ENCODE peak calls at places on chromosome X, in four cellular contexts. One of them, this sample, is unnamed.

GRCh38 chrX:17376381-17377046 is 1.5 kb downstream of the NHS start:
- DNase-seq in tibial artery: peak; percentile 68
- DNase-seq in pancreas: no peak
- DNase-seq in upper lobe of right lung: no peak
- DNase-seq in this sample: no peak

GRCh38 chrX:15242899-15243555 is 26.9 kb downstream of the ASB9 start:
- DNase-seq in pancreas: no peak
- DNase-seq in upper lobe of right lung: no peak
- DNase-seq in tibial artery: no peak
- DNase-seq in this sample: no peak

GRCh38 chrX:105882581-105883275 is 60.4 kb downstream of the NRK start:
- DNase-seq in upper lobe of right lung: no peak
- DNase-seq in pancreas: no peak
- DNase-seq in tibial artery: no peak
- DNase-seq in this sample: no peak

GRCh38 chrX:129522184-129523059 is 868 bp downstream of the SMARCA1 start:
- DNase-seq in upper lobe of right lung: peak; percentile 71
- DNase-seq in pancreas: peak; percentile 44
- DNase-seq in tibial artery: peak; percentile 73
- DNase-seq in this sample: no peak

GRCh38 chrX:101429934-101430333 is 21.9 kb downstream of the HNRNPH2 start:
- DNase-seq in upper lobe of right lung: no peak
- DNase-seq in tibial artery: no peak
- DNase-seq in pancreas: no peak
- DNase-seq in this sample: no peak

GRCh38 chrX:916235-916609 is 285.6 kb downstream of the SHOX start:
- DNase-seq in tibial artery: no peak
- DNase-seq in pancreas: no peak
- DNase-seq in upper lobe of right lung: no peak
- DNase-seq in this sample: no peak

GRCh38 chrX:119762718-119763117 is 4.3 kb downstream of the SOWAHD start:
- DNase-seq in tibial artery: no peak
- DNase-seq in upper lobe of right lung: no peak
- DNase-seq in pancreas: no peak
- DNase-seq in this sample: no peak

GRCh38 chrX:129706395-129707072 is 32.2 kb upstream of the XPNPEP2 start:
- DNase-seq in tibial artery: peak; percentile 79
- DNase-seq in pancreas: peak; percentile 38
- DNase-seq in upper lobe of right lung: no peak
- DNase-seq in this sample: no peak

GRCh38 chrX:10166731-10167149 is 10.0 kb downstream of the CLCN4 start:
- DNase-seq in upper lobe of right lung: peak; percentile 72
- DNase-seq in pancreas: no peak
- DNase-seq in tibial artery: no peak
- DNase-seq in this sample: no peak

GRCh38 chrX:149060921-149061320 is 444.2 kb downstream of the IDS start:
- DNase-seq in pancreas: no peak
- DNase-seq in upper lobe of right lung: no peak
- DNase-seq in tibial artery: no peak
- DNase-seq in this sample: no peak

GRCh38 chrX:40971736-40972135 is 113.5 kb upstream of the USP9X start:
- DNase-seq in upper lobe of right lung: no peak
- DNase-seq in pancreas: no peak
- DNase-seq in tibial artery: no peak
- DNase-seq in this sample: no peak

GRCh38 chrX:99717716-99718115 is 692.4 kb downstream of the PCDH19 start:
- DNase-seq in tibial artery: no peak
- DNase-seq in pancreas: no peak
- DNase-seq in upper lobe of right lung: no peak
- DNase-seq in this sample: no peak
- TF ChIP-seq CTCF in tibial artery: no peak
- TF ChIP-seq CTCF in pancreas: no peak
- TF ChIP-seq CTCF in upper lobe of right lung: no peak
- TF ChIP-seq CTCF in this sample: no peak

GRCh38 chrX:153495362-153495751 is 577 bp downstream of the BGN start:
- DNase-seq in tibial artery: peak; percentile 89
- DNase-seq in pancreas: no peak
- DNase-seq in upper lobe of right lung: no peak
- DNase-seq in this sample: no peak
- TF ChIP-seq CTCF in tibial artery: no peak
- TF ChIP-seq CTCF in pancreas: no peak
- TF ChIP-seq CTCF in upper lobe of right lung: no peak
- TF ChIP-seq CTCF in this sample: peak; percentile 38

DNA sequence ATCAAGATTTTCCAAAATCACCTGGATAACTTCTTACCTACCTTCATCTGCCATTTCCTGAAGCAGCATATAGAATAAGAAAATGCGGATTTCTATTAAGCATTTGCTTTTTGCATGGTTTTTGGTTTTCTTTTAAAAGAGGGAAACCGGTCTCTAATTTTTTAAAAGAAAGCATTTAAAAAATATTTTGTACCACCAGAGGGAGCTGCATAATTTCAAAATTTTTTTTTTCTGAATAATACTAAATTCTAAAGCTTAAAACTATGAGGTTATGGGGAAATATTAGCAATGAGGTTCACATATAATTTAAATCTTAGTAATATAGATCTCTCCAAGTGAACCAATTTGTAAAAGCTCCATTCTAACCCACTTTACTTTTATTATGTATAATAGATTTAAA is 137.7 kb upstream of the TENT5D start:
- DNase-seq in pancreas: no peak
- DNase-seq in tibial artery: no peak
- DNase-seq in upper lobe of right lung: no peak
- DNase-seq in this sample: no peak
- TF ChIP-seq CTCF in pancreas: no peak
- TF ChIP-seq CTCF in tibial artery: no peak
- TF ChIP-seq CTCF in upper lobe of right lung: no peak
- TF ChIP-seq CTCF in this sample: peak; percentile 80

DNA sequence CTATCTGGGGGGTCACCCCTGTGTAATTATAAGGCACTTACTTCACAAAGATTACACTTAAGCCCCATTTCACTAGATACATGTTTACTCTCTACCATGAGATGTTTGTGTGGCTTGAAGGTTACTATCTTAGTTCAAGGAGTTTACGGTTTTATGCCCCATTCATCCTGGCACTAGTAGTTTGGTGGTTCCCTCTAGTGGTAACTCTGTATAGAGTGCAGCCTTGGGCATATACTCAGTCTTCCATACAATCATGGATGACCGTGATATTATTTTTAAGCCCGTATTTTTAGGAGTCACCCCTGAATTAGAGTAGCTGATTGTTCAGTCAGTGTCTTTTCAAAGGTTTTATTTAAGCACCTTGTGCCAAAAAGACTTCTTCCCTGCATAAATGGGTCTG is 109.9 kb upstream of the FAM47C start:
- DNase-seq in pancreas: no peak
- DNase-seq in tibial artery: no peak
- DNase-seq in upper lobe of right lung: no peak
- DNase-seq in this sample: no peak
- TF ChIP-seq CTCF in pancreas: no peak
- TF ChIP-seq CTCF in tibial artery: no peak
- TF ChIP-seq CTCF in upper lobe of right lung: peak; percentile 28
- TF ChIP-seq CTCF in this sample: peak; percentile 58

GRCh38 chrX:120769576-120770341 is 105.9 kb downstream of the CT47B1 start:
- DNase-seq in tibial artery: no peak
- DNase-seq in upper lobe of right lung: no peak
- DNase-seq in pancreas: no peak
- DNase-seq in this sample: no peak
- TF ChIP-seq CTCF in tibial artery: peak; percentile 18
- TF ChIP-seq CTCF in upper lobe of right lung: peak; percentile 20
- TF ChIP-seq CTCF in pancreas: no peak
- TF ChIP-seq CTCF in this sample: peak; percentile 80

GRCh38 chrX:71637848-71638247 is 19.5 kb upstream of the CXCR3 start:
- DNase-seq in upper lobe of right lung: no peak
- DNase-seq in pancreas: no peak
- DNase-seq in tibial artery: no peak
- DNase-seq in this sample: no peak
- TF ChIP-seq CTCF in upper lobe of right lung: no peak
- TF ChIP-seq CTCF in pancreas: no peak
- TF ChIP-seq CTCF in tibial artery: no peak
- TF ChIP-seq CTCF in this sample: no peak

GRCh38 chrX:140091276-140091886 is 126.1 kb upstream of the CXorf66 start:
- DNase-seq in pancreas: peak; percentile 33
- DNase-seq in upper lobe of right lung: peak; percentile 67
- DNase-seq in tibial artery: peak; percentile 60
- DNase-seq in this sample: peak; percentile 90
- TF ChIP-seq CTCF in pancreas: no peak
- TF ChIP-seq CTCF in upper lobe of right lung: no peak
- TF ChIP-seq CTCF in tibial artery: no peak
- TF ChIP-seq CTCF in this sample: no peak